ENCODE peak calls at places on chromosomes 5 and 9, in seven cellular contexts. T is choroid plexus epithelial cell; P is uterus; O is naive thymus-derived CD4-positive, alpha-beta T cell; S is fibroblast of lung; V is body of pancreas; X is ovary. R is an unnamed sample.

GRCh38 chr5:95760291-95761191 is 29.4 kb downstream of the RHOBTB3 start:
- DNase-seq in T (peak), P (no peak), O (peak), S (peak), V (no peak), X (no peak), R (no peak)

GRCh38 chr9:121048618-121049017 is 1.5 kb downstream of the C5 start:
- DNase-seq in T (peak), P (no peak), O (no peak), S (peak), V (no peak), X (no peak), R (no peak)

GRCh38 chr5:144295284-144295683 is 124.6 kb downstream of the KCTD16 start:
- DNase-seq in T (no peak), P (no peak), O (no peak), S (no peak), V (no peak), X (no peak), R (no peak)

GRCh38 chr9:38390851-38391250 is 1.7 kb upstream of the ALDH1B1 start:
- DNase-seq in T (no peak), P (no peak), O (no peak), S (no peak), V (no peak), X (no peak), R (no peak)

GRCh38 chr9:111598730-111599091 is 736 bp downstream of the PTGR1 start:
- DNase-seq in T (peak), P (peak), O (peak), S (peak), V (peak), X (peak), R (no peak)

GRCh38 chr5:180084638-180085561 is 13.3 kb upstream of the RNF130 start:
- DNase-seq in T (no peak), P (no peak), O (no peak), S (no peak), V (peak), X (no peak), R (no peak)

GRCh38 chr9:98931990-98932389 is 11.7 kb upstream of the COL15A1 start:
- DNase-seq in T (no peak), P (no peak), O (no peak), S (no peak), V (no peak), X (no peak), R (no peak)

GRCh38 chr5:132462856-132463745 is 27.5 kb downstream of the IRF1 start:
- DNase-seq in T (no peak), P (peak), O (no peak), S (no peak), V (no peak), X (no peak), R (no peak)

GRCh38 chr5:147669113-147669869 is 113.2 kb downstream of the JAKMIP2 start:
- DNase-seq in T (no peak), P (no peak), O (no peak), S (no peak), V (no peak), X (no peak), R (no peak)

GRCh38 chr9:132679946-132680620 is 9.8 kb downstream of the GTF3C4 start:
- DNase-seq in T (no peak), P (no peak), O (no peak), S (no peak), V (no peak), X (no peak), R (no peak)

GRCh38 chr9:135474915-135475314 is 4.7 kb upstream of the PPP1R26 start:
- DNase-seq in T (no peak), P (no peak), O (no peak), S (peak), V (no peak), X (no peak), R (peak)

GRCh38 chr5:129906177-129906887 is 2.1 kb downstream of the CHSY3 start:
- DNase-seq in T (peak), P (no peak), O (no peak), S (peak), V (peak), X (no peak), R (no peak)
- H3K4me3 ChIP-seq in T (peak), P (peak), O (no peak), S (peak), V (no peak), X (peak), R (peak)

DNA sequence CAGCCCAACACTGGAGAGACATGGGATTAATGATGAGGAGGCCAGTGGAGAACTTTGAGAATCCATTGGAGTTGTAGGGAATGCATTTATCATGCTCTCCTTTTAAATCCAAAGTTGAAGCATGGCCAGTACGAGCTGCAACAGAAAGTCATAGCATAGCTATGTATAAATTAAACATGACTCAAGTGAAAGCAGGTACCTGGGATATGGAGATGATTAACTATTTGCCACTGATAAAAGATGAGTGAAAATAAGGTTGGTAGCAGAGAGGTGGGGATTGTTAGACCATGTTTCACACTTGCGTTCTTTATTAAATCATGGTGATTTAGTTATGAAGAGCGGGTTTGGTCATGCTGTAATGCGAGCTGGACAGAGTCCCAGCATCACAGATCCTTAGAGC is 189.6 kb downstream of the ARHGEF28 start:
- DNase-seq in T (peak), P (no peak), O (no peak), S (peak), V (no peak), X (no peak), R (no peak)
- H3K4me3 ChIP-seq in T (no peak), P (no peak), O (no peak), S (no peak), V (no peak), X (no peak), R (no peak)

GRCh38 chr5:140344683-140345423 is 1.6 kb downstream of the HBEGF start:
- DNase-seq in T (no peak), P (no peak), O (no peak), S (peak), V (peak), X (no peak), R (no peak)
- H3K4me3 ChIP-seq in T (no peak), P (peak), O (no peak), S (peak), V (no peak), X (no peak), R (peak)

DNA sequence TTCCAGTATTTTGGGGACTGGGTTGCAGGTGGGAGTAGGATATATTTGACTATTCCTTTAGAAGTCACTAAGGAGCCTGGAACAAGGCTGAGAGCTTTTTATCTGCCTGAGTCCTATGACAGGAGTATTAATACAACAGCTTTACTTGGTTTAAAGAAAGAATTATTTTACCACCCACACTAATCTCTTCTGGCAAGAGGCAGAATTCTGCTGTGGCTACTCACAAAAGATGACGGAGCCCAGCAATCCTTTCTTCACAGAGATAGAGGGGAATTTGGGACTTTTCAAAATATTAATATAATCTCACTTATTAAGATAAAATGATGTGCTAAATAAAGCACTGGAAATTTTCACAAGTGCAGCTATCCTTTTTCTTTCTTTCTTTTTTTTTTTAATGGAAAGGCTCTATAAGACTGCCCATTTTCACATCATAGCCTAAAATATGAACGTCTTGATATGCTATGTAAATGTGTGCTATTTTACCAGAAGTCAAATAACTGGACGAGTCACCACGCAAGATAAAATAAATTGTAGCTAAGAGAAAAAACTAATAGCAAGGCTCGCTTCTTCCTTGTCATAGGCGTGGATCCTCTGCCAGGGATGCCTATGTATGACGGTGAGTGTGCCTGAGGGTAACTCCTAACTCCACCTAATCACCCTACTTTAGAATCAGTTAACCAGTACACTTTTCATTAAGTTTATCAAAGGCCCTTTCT is 76.3 kb downstream of the ZNF608 start:
- DNase-seq in T (peak), P (no peak), O (no peak), S (peak), V (no peak), X (no peak), R (no peak)
- H3K4me3 ChIP-seq in T (no peak), P (no peak), O (no peak), S (no peak), V (no peak), X (no peak), R (no peak)

GRCh38 chr9:130769004-130769403 is 66.0 kb upstream of the ABL1 start:
- DNase-seq in T (no peak), P (no peak), O (no peak), S (no peak), V (no peak), X (no peak), R (no peak)
- H3K4me3 ChIP-seq in T (no peak), P (no peak), O (no peak), S (no peak), V (no peak), X (no peak), R (no peak)

GRCh38 chr5:131277415-131277814 is 13.6 kb downstream of the CDC42SE2 start:
- DNase-seq in T (no peak), P (no peak), O (no peak), S (no peak), V (no peak), X (no peak), R (no peak)

GRCh38 chr5:131277875-131278795 is 14.3 kb downstream of the CDC42SE2 start:
- DNase-seq in T (no peak), P (no peak), O (no peak), S (no peak), V (no peak), X (no peak), R (no peak)

GRCh38 chr5:131280417-131280816 is 16.6 kb downstream of the CDC42SE2 start:
- DNase-seq in T (no peak), P (no peak), O (no peak), S (no peak), V (no peak), X (no peak), R (no peak)

GRCh38 chr5:131281133-131281867 is 17.4 kb downstream of the CDC42SE2 start:
- DNase-seq in T (peak), P (no peak), O (peak), S (peak), V (no peak), X (no peak), R (no peak)

DNA sequence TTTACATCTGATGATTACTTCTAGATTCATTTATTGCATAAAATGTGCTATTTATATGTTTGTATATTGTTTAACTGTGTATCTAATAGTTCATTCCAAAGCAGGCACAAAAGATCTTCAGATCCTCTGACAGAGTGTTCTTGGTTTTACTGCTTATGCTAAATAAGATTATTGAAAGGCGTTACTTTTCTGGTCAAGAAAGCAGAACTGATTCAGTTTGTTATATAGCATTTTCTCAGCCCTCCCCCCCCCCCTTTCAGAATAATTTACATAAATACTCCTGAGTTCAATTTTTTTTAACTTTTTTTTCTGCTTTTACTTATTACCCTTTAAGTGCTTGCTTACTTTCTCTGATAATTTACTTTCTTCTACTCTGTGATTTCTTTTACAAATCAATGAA is 15.4 kb downstream of the CDC42SE2 start:
- DNase-seq in T (no peak), P (no peak), O (no peak), S (no peak), V (no peak), X (no peak), R (no peak)
- H3K4me3 ChIP-seq in T (no peak), P (no peak), O (no peak), S (no peak), V (no peak), X (no peak), R (no peak)

GRCh38 chr5:139391570-139392323 is 2.0 kb upstream of the MZB1 start:
- DNase-seq in T (no peak), P (no peak), O (no peak), S (peak), V (no peak), X (no peak), R (no peak)

GRCh38 chr5:139390639-139391569 is 1.2 kb upstream of the MZB1 start:
- DNase-seq in T (no peak), P (no peak), O (no peak), S (no peak), V (no peak), X (no peak), R (no peak)

GRCh38 chr5:139392678-139393496 is 2.0 kb downstream of the PROB1 start:
- DNase-seq in T (peak), P (no peak), O (peak), S (peak), V (peak), X (no peak), R (no peak)

GRCh38 chr5:139393497-139394122 is 1.3 kb downstream of the PROB1 start:
- DNase-seq in T (no peak), P (no peak), O (no peak), S (no peak), V (no peak), X (no peak), R (no peak)

DNA sequence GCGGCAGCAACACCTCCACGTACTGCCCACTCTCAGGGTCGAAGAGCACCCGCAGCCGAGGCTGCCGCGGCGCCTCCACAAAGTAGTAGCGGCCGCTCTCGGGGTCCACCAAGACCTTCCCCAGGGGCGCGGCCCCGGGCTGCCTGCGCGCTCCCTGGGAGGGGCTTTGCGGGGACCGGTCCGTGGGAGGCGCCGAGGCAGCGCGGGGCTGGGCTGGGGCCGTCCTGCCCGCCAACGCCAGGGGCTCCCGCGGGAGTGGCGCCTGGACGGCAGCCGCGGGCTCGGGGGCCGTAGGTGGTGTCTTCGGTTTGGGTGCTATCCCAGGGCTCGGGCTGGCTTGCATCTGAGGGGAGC is 2.6 kb upstream of the MZB1 start:
- DNase-seq in T (no peak), P (no peak), O (no peak), S (no peak), V (no peak), X (no peak), R (no peak)
- H3K4me3 ChIP-seq in T (peak), P (no peak), O (peak), S (no peak), V (no peak), X (no peak), R (peak)